ENCODE peak calls at places on chromosomes 7 and 10, in ten cellular contexts. One of them, this sample, is unnamed.

GRCh38 chr7:5533821-5534367 is 110.3 kb upstream of the TNRC18 start:
- DNase-seq in Calu3: no peak
- DNase-seq in psoas muscle: no peak
- DNase-seq in brain microvascular endothelial cell: no peak
- DNase-seq in body of pancreas: no peak
- DNase-seq in progenitor cell of endocrine pancreas: no peak
- DNase-seq in mesothelial cell of epicardium: no peak
- DNase-seq in AG09309: no peak
- DNase-seq in foreskin keratinocyte: no peak
- DNase-seq in choroid plexus epithelial cell: no peak
- DNase-seq in this sample: no peak

GRCh38 chr10:49298990-49299815 is at the start of gene C10orf71:
- DNase-seq in body of pancreas: peak; percentile 52
- DNase-seq in foreskin keratinocyte: no peak
- DNase-seq in progenitor cell of endocrine pancreas: no peak
- DNase-seq in Calu3: no peak
- DNase-seq in choroid plexus epithelial cell: peak; percentile 48
- DNase-seq in psoas muscle: peak; percentile 82
- DNase-seq in AG09309: no peak
- DNase-seq in brain microvascular endothelial cell: no peak
- DNase-seq in mesothelial cell of epicardium: no peak
- DNase-seq in this sample: no peak

GRCh38 chr7:130180571-130180971 is 24.6 kb downstream of the TMEM209 start:
- DNase-seq in Calu3: no peak
- DNase-seq in body of pancreas: no peak
- DNase-seq in psoas muscle: no peak
- DNase-seq in foreskin keratinocyte: peak; percentile 53
- DNase-seq in progenitor cell of endocrine pancreas: no peak
- DNase-seq in AG09309: no peak
- DNase-seq in choroid plexus epithelial cell: peak; percentile 19
- DNase-seq in mesothelial cell of epicardium: no peak
- DNase-seq in brain microvascular endothelial cell: no peak
- DNase-seq in this sample: no peak

GRCh38 chr10:75941181-75941580 is 509.8 kb downstream of the LRMDA start:
- DNase-seq in choroid plexus epithelial cell: no peak
- DNase-seq in mesothelial cell of epicardium: no peak
- DNase-seq in foreskin keratinocyte: no peak
- DNase-seq in AG09309: no peak
- DNase-seq in Calu3: no peak
- DNase-seq in brain microvascular endothelial cell: no peak
- DNase-seq in body of pancreas: no peak
- DNase-seq in psoas muscle: no peak
- DNase-seq in progenitor cell of endocrine pancreas: no peak
- DNase-seq in this sample: no peak

GRCh38 chr10:97127960-97128850 is 57.6 kb downstream of the SLIT1 start:
- DNase-seq in AG09309: no peak
- DNase-seq in progenitor cell of endocrine pancreas: no peak
- DNase-seq in mesothelial cell of epicardium: no peak
- DNase-seq in brain microvascular endothelial cell: no peak
- DNase-seq in choroid plexus epithelial cell: peak; percentile 3
- DNase-seq in psoas muscle: no peak
- DNase-seq in foreskin keratinocyte: no peak
- DNase-seq in Calu3: no peak
- DNase-seq in body of pancreas: peak; percentile 19
- DNase-seq in this sample: no peak

GRCh38 chr7:16417958-16418357 is 3.4 kb downstream of the CRPPA start:
- DNase-seq in foreskin keratinocyte: no peak
- DNase-seq in Calu3: no peak
- DNase-seq in brain microvascular endothelial cell: no peak
- DNase-seq in progenitor cell of endocrine pancreas: no peak
- DNase-seq in body of pancreas: peak; percentile 13
- DNase-seq in psoas muscle: no peak
- DNase-seq in AG09309: no peak
- DNase-seq in mesothelial cell of epicardium: no peak
- DNase-seq in choroid plexus epithelial cell: no peak
- DNase-seq in this sample: no peak

GRCh38 chr7:129168219-129168991 is 20.0 kb upstream of the SMO start:
- DNase-seq in mesothelial cell of epicardium: no peak
- DNase-seq in body of pancreas: no peak
- DNase-seq in Calu3: no peak
- DNase-seq in choroid plexus epithelial cell: no peak
- DNase-seq in AG09309: no peak
- DNase-seq in psoas muscle: no peak
- DNase-seq in foreskin keratinocyte: no peak
- DNase-seq in brain microvascular endothelial cell: no peak
- DNase-seq in progenitor cell of endocrine pancreas: no peak
- DNase-seq in this sample: no peak

GRCh38 chr10:76942556-76943416 is 694.8 kb downstream of the KCNMA1 start:
- DNase-seq in mesothelial cell of epicardium: no peak
- DNase-seq in body of pancreas: no peak
- DNase-seq in choroid plexus epithelial cell: peak; percentile 4
- DNase-seq in progenitor cell of endocrine pancreas: no peak
- DNase-seq in Calu3: no peak
- DNase-seq in AG09309: no peak
- DNase-seq in foreskin keratinocyte: no peak
- DNase-seq in brain microvascular endothelial cell: no peak
- DNase-seq in psoas muscle: no peak
- DNase-seq in this sample: no peak

GRCh38 chr7:65722361-65722792 is 150.5 kb upstream of the VKORC1L1 start:
- DNase-seq in mesothelial cell of epicardium: peak; percentile 71
- DNase-seq in body of pancreas: peak; percentile 85
- DNase-seq in AG09309: no peak
- DNase-seq in brain microvascular endothelial cell: no peak
- DNase-seq in psoas muscle: peak; percentile 59
- DNase-seq in progenitor cell of endocrine pancreas: peak; percentile 58
- DNase-seq in foreskin keratinocyte: no peak
- DNase-seq in Calu3: peak; percentile 70
- DNase-seq in choroid plexus epithelial cell: peak; percentile 47
- DNase-seq in this sample: peak; percentile 21

GRCh38 chr7:36155811-36156361 is 2.8 kb downstream of the EEPD1 start:
- DNase-seq in body of pancreas: peak; percentile 80
- DNase-seq in mesothelial cell of epicardium: no peak
- DNase-seq in brain microvascular endothelial cell: no peak
- DNase-seq in foreskin keratinocyte: no peak
- DNase-seq in choroid plexus epithelial cell: peak; percentile 66
- DNase-seq in AG09309: no peak
- DNase-seq in psoas muscle: peak; percentile 89
- DNase-seq in progenitor cell of endocrine pancreas: no peak
- DNase-seq in Calu3: peak; percentile 64
- DNase-seq in this sample: no peak
- TF ChIP-seq CTCF in body of pancreas: peak; percentile 15
- TF ChIP-seq CTCF in mesothelial cell of epicardium: no peak
- TF ChIP-seq CTCF in brain microvascular endothelial cell: peak; percentile 28
- TF ChIP-seq CTCF in foreskin keratinocyte: no peak
- TF ChIP-seq CTCF in choroid plexus epithelial cell: peak; percentile 25
- TF ChIP-seq CTCF in AG09309: no peak
- TF ChIP-seq CTCF in psoas muscle: no peak
- TF ChIP-seq CTCF in progenitor cell of endocrine pancreas: peak; percentile 13
- TF ChIP-seq CTCF in Calu3: peak; percentile 35
- TF ChIP-seq CTCF in this sample: no peak

DNA sequence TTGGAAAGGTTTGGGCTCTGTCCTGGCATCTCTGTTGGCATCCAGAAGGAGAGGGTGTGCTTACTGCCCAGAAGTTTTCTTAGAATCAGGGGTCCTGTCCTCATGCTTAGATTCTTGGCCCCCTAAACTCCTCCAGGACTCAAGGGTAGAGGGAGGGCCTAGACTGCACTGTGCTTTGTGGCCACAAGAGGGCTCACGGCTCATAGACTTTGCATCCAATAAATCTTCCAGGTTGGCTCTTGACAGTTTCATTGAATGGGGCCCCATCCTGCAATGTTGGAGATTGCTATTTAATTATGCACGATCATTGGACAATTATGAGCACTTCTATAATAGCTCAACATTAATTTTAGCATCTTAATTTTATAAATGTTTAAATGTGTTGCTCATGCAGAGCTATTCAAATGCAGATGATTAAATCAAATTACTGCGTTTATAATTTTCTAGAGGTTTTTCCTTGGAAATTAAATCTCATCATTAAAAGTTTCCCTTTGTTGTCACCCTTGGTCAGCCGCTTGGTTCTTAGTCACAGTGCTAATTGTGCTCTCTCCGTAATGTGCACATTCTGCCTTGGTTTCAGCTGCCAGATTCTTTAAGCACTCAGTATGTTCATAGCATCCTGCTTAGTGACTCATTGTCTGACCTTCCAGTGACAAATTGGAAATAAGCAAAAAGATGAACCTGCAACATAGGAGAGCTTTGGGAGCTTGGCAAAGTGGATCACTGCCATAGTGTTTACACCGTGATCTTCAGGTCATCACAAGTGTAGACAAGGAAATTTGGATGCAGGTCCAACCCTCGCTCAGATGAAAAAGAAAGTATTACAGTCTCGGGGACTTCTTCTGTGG is 33.5 kb upstream of the PLPP4 start:
- DNase-seq in brain microvascular endothelial cell: peak; percentile 65
- DNase-seq in choroid plexus epithelial cell: peak; percentile 81
- DNase-seq in mesothelial cell of epicardium: peak; percentile 48
- DNase-seq in AG09309: no peak
- DNase-seq in progenitor cell of endocrine pancreas: peak; percentile 20
- DNase-seq in psoas muscle: no peak
- DNase-seq in body of pancreas: peak; percentile 63
- DNase-seq in foreskin keratinocyte: peak; percentile 54
- DNase-seq in Calu3: peak; percentile 37
- DNase-seq in this sample: peak; percentile 16
- TF ChIP-seq CTCF in brain microvascular endothelial cell: peak; percentile 97
- TF ChIP-seq CTCF in choroid plexus epithelial cell: peak; percentile 98
- TF ChIP-seq CTCF in mesothelial cell of epicardium: peak; percentile 92
- TF ChIP-seq CTCF in AG09309: peak; percentile 92
- TF ChIP-seq CTCF in progenitor cell of endocrine pancreas: peak; percentile 88
- TF ChIP-seq CTCF in psoas muscle: peak; percentile 51
- TF ChIP-seq CTCF in body of pancreas: peak; percentile 64
- TF ChIP-seq CTCF in foreskin keratinocyte: peak; percentile 85
- TF ChIP-seq CTCF in Calu3: peak; percentile 75
- TF ChIP-seq CTCF in this sample: peak; percentile 89

GRCh38 chr7:157827863-157828160 is 491.0 kb downstream of the DNAJB6 start:
- DNase-seq in choroid plexus epithelial cell: no peak
- DNase-seq in body of pancreas: no peak
- DNase-seq in brain microvascular endothelial cell: no peak
- DNase-seq in mesothelial cell of epicardium: no peak
- DNase-seq in AG09309: no peak
- DNase-seq in psoas muscle: no peak
- DNase-seq in progenitor cell of endocrine pancreas: no peak
- DNase-seq in foreskin keratinocyte: no peak
- DNase-seq in Calu3: no peak
- DNase-seq in this sample: no peak

GRCh38 chr7:157830331-157830730 is 493.5 kb downstream of the DNAJB6 start:
- DNase-seq in foreskin keratinocyte: no peak
- DNase-seq in body of pancreas: no peak
- DNase-seq in progenitor cell of endocrine pancreas: no peak
- DNase-seq in psoas muscle: no peak
- DNase-seq in AG09309: no peak
- DNase-seq in Calu3: no peak
- DNase-seq in choroid plexus epithelial cell: no peak
- DNase-seq in mesothelial cell of epicardium: no peak
- DNase-seq in brain microvascular endothelial cell: no peak
- DNase-seq in this sample: no peak

GRCh38 chr7:157828190-157828589 is 491.4 kb downstream of the DNAJB6 start:
- DNase-seq in choroid plexus epithelial cell: no peak
- DNase-seq in brain microvascular endothelial cell: no peak
- DNase-seq in mesothelial cell of epicardium: no peak
- DNase-seq in AG09309: no peak
- DNase-seq in Calu3: no peak
- DNase-seq in foreskin keratinocyte: no peak
- DNase-seq in progenitor cell of endocrine pancreas: no peak
- DNase-seq in psoas muscle: no peak
- DNase-seq in body of pancreas: no peak
- DNase-seq in this sample: no peak

GRCh38 chr7:157829491-157829890 is 492.7 kb downstream of the DNAJB6 start:
- DNase-seq in Calu3: no peak
- DNase-seq in body of pancreas: no peak
- DNase-seq in AG09309: no peak
- DNase-seq in psoas muscle: no peak
- DNase-seq in mesothelial cell of epicardium: no peak
- DNase-seq in brain microvascular endothelial cell: no peak
- DNase-seq in foreskin keratinocyte: no peak
- DNase-seq in progenitor cell of endocrine pancreas: no peak
- DNase-seq in choroid plexus epithelial cell: no peak
- DNase-seq in this sample: no peak

DNA sequence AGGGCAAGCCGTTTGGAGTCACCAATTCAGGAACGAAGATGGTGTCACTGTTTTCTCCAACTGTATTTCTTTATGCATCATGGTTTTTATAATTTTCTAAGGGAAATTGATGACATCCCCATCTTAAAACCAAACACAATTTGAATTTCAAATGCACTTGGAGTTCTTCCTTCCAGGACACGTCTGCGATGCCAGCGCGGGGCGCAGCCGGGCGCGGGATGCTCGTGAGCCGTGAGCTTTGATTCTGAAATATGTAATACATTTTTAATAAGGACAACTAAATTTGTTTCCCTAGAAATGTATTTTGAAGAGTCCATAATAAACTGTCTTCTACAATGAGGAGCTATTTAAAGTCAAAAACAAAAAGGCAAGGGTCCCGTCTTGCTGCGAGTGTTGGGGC is 492.1 kb downstream of the DNAJB6 start:
- DNase-seq in mesothelial cell of epicardium: no peak
- DNase-seq in body of pancreas: no peak
- DNase-seq in Calu3: no peak
- DNase-seq in foreskin keratinocyte: no peak
- DNase-seq in progenitor cell of endocrine pancreas: no peak
- DNase-seq in psoas muscle: no peak
- DNase-seq in AG09309: no peak
- DNase-seq in brain microvascular endothelial cell: no peak
- DNase-seq in choroid plexus epithelial cell: no peak
- DNase-seq in this sample: no peak
- TF ChIP-seq CTCF in mesothelial cell of epicardium: no peak
- TF ChIP-seq CTCF in body of pancreas: no peak
- TF ChIP-seq CTCF in Calu3: no peak
- TF ChIP-seq CTCF in foreskin keratinocyte: no peak
- TF ChIP-seq CTCF in progenitor cell of endocrine pancreas: no peak
- TF ChIP-seq CTCF in psoas muscle: no peak
- TF ChIP-seq CTCF in AG09309: no peak
- TF ChIP-seq CTCF in brain microvascular endothelial cell: no peak
- TF ChIP-seq CTCF in choroid plexus epithelial cell: no peak
- TF ChIP-seq CTCF in this sample: no peak

DNA sequence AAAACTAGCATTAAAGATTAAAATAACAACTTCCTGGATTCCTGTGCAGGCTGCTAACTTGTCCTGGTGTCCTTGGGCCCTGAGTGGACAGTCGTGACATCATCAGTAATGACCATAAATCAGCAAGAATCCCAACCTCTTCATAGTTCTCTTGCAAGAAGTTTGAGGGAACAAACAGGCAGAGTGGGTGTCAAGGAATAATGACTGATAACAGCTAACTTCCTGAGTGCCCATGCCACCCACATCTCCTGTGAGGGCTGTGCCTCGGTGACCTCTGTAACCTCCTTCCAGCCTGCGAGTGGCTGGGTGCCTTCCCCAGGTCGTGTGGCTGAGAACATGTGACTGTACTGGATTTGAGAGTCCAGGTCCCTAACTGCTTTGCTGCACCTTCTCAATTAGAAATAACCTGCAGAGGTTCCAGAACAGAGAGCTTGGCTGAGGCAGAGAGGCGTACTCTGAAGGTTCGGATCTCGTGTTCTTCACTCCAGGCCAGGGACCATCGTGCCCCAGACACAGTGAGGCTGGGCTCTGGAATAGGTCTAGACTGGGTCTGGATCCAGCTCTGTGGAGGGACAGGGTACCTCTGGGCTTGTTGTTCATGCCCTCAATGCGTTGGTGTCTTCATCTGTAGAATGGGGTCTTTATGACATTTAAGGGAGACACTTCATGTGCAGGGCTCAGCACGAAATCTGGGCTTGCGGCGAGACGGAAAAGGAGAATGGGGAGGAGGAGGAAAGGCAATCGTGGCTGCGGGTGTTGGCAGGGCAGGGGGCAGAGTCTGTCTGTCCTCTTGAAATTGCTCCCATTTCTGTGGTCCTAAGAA is 313.1 kb upstream of the ZNF32 start:
- DNase-seq in AG09309: no peak
- DNase-seq in psoas muscle: no peak
- DNase-seq in choroid plexus epithelial cell: no peak
- DNase-seq in Calu3: no peak
- DNase-seq in progenitor cell of endocrine pancreas: no peak
- DNase-seq in brain microvascular endothelial cell: no peak
- DNase-seq in body of pancreas: peak; percentile 53
- DNase-seq in foreskin keratinocyte: no peak
- DNase-seq in mesothelial cell of epicardium: peak; percentile 36
- DNase-seq in this sample: no peak
- TF ChIP-seq CTCF in AG09309: no peak
- TF ChIP-seq CTCF in psoas muscle: no peak
- TF ChIP-seq CTCF in choroid plexus epithelial cell: no peak
- TF ChIP-seq CTCF in Calu3: no peak
- TF ChIP-seq CTCF in progenitor cell of endocrine pancreas: no peak
- TF ChIP-seq CTCF in brain microvascular endothelial cell: no peak
- TF ChIP-seq CTCF in body of pancreas: no peak
- TF ChIP-seq CTCF in foreskin keratinocyte: no peak
- TF ChIP-seq CTCF in mesothelial cell of epicardium: no peak
- TF ChIP-seq CTCF in this sample: no peak